ENCODE peak calls at places on chromosomes 12 and 14, in eight cellular contexts. N is left ventricle myocardium inferior, E is adrenal gland, U is body of pancreas, V is fibroblast of mammary gland, S is esophagus squamous epithelium, M is GM12865, D is Panc1. H is an unnamed sample.

GRCh38 chr12:93664573-93665138 is 12.5 kb upstream of the CRADD start:
- DNase-seq in M (no peak), D (no peak), E (no peak), V (peak), S (no peak), U (no peak), N (no peak), H (peak)

GRCh38 chr14:99841436-99842071 is 48.3 kb downstream of the EML1 start:
- DNase-seq in E (no peak), V (no peak), M (no peak), U (no peak), S (no peak), D (no peak), N (no peak), H (no peak)

GRCh38 chr12:117498256-117498655 is 136.8 kb upstream of the NOS1 start:
- DNase-seq in S (no peak), U (peak), N (no peak), V (no peak), M (no peak), D (no peak), E (no peak), H (no peak)

GRCh38 chr14:33938131-33938949 is 12.5 kb downstream of the EGLN3 start:
- DNase-seq in M (no peak), S (no peak), D (no peak), V (peak), N (peak), U (peak), E (peak), H (no peak)

GRCh38 chr14:100045687-100046344 is 19.4 kb upstream of the EVL start:
- DNase-seq in U (no peak), D (no peak), E (no peak), M (no peak), S (no peak), V (no peak), N (no peak), H (no peak)

GRCh38 chr12:2876431-2877046 is 435 bp downstream of the FOXM1 start:
- DNase-seq in N (no peak), V (peak), S (no peak), E (no peak), M (peak), U (no peak), D (no peak), H (peak)

GRCh38 chr14:77508249-77508648 is 9.6 kb upstream of the ISM2 start:
- DNase-seq in D (no peak), V (peak), E (no peak), U (no peak), S (no peak), M (no peak), N (no peak), H (peak)

GRCh38 chr14:29846339-29847129 is 81.1 kb downstream of the PRKD1 start:
- DNase-seq in V (no peak), U (peak), D (no peak), N (no peak), M (no peak), S (no peak), E (no peak), H (no peak)

GRCh38 chr14:100348253-100348729 is 25.2 kb downstream of the SLC25A47 start:
- DNase-seq in S (no peak), N (no peak), M (no peak), V (no peak), E (no peak), D (no peak), U (no peak), H (no peak)

GRCh38 chr12:93440043-93440835 is 1.5 kb downstream of the UBE2N start:
- DNase-seq in S (no peak), V (peak), D (no peak), E (no peak), N (no peak), M (no peak), U (no peak), H (no peak)

GRCh38 chr14:50978888-50979287 is 34.6 kb upstream of the PYGL start:
- DNase-seq in V (no peak), D (no peak), M (peak), N (no peak), U (no peak), E (no peak), S (no peak), H (no peak)

GRCh38 chr12:4806439-4807115 is 86.4 kb downstream of the GALNT8 start:
- DNase-seq in M (no peak), S (no peak), D (no peak), E (no peak), N (no peak), U (no peak), V (no peak), H (no peak)

GRCh38 chr12:5478081-5478706 is 46.3 kb downstream of the NTF3 start:
- DNase-seq in U (no peak), N (no peak), S (no peak), D (no peak), E (no peak), M (no peak), V (no peak), H (peak)

GRCh38 chr14:77186911-77187648 is 5.5 kb downstream of the TMEM63C start:
- DNase-seq in M (no peak), U (peak), S (no peak), E (peak), V (peak), N (no peak), D (no peak), H (peak)

GRCh38 chr12:118029166-118029565 is 12.7 kb downstream of the RFC5 start:
- DNase-seq in N (no peak), M (no peak), D (no peak), E (no peak), S (no peak), U (no peak), V (no peak), H (no peak)

GRCh38 chr12:20127401-20127800 is 240.9 kb upstream of the PDE3A start:
- DNase-seq in M (no peak), N (no peak), S (no peak), V (peak), U (no peak), D (no peak), E (no peak), H (no peak)
- TF ChIP-seq CTCF in M (no peak), N (no peak), S (no peak), V (no peak), U (no peak), D (no peak), E (no peak), H (no peak)

DNA sequence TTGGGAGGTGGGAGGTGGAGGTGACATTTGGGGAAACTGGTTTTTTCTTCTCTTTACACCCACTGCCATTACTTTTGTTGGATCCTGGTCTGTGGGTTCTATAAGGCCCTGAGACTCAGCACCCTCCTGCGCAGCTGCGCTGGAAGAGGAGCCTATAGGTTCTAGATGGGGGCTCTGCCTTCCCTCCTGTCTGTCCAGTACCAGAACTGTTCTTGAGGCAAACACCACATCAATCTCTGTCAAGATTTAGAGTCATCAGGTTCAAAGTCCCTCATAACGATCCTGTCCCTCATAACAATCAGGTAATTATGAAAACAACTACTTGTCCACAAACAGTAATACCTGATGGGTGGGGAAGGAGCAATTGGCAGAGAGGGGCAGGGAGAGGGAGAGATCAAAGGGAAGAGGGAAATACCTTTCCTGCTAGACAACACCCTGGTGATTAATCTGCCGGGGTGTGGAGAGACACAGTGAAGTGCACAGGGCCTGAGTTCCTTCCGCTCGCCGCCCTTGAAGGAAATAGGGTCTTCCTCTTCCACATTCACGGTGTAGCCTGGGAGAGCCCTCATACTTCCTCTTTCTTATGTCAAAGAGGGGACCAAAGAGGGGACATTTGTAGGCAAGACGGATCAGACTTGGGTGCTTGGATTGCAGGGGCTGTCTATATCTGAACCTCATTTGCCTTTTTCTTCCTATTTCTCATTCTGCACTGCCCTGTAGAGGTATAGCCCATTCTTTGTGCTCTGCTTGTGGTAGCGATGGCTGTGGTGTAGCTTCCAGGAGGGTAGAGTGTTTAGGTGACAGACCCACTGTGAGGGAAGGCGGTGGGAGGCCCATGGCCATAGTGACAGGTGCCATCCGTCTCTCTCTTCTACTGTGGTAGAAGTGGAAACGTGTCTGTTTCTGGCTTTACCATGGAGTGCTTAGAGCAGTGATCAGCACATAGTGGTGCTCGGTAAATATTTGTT is 12.6 kb downstream of the GPRC5A start:
- DNase-seq in D (no peak), V (no peak), N (no peak), E (no peak), U (no peak), M (no peak), S (no peak), H (no peak)
- H3K4me3 ChIP-seq in D (no peak), V (no peak), N (no peak), E (no peak), U (no peak), M (no peak), S (no peak), H (no peak)

GRCh38 chr14:66396165-66396564 is 90.0 kb upstream of the CCDC196 start:
- DNase-seq in D (no peak), U (no peak), S (no peak), N (no peak), E (no peak), V (no peak), M (no peak), H (no peak)

GRCh38 chr14:66398437-66398836 is 87.7 kb upstream of the CCDC196 start:
- DNase-seq in V (no peak), E (no peak), M (peak), U (no peak), N (no peak), S (no peak), D (no peak), H (no peak)

GRCh38 chr14:66395300-66395699 is 90.9 kb upstream of the CCDC196 start:
- DNase-seq in V (no peak), S (no peak), D (no peak), M (peak), E (no peak), N (no peak), U (no peak), H (no peak)
- TF ChIP-seq CTCF in V (no peak), S (no peak), D (no peak), M (no peak), E (no peak), N (no peak), U (no peak), H (no peak)

DNA sequence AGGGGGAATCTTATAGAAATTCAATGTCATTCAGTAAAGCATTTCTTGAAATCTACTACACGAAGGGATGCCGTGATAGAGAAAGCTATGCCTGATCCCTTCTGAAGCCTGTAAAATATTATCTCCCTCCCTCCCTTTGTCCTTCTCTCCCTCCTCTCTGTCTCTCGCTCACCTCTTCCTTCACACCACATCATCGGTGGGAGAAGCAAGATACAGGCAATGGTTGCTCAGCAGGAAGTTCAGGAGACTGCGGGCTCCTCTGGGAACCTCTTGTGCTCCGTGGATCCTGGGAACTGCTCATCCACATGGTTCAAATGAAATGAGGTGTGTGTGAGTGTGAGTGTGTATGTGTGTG is 219.4 kb upstream of the TBX3 start:
- DNase-seq in D (no peak), E (no peak), M (no peak), S (no peak), V (peak), N (no peak), U (no peak), H (no peak)
- H3K4me3 ChIP-seq in D (no peak), E (no peak), M (no peak), S (no peak), V (peak), N (no peak), U (no peak), H (peak)

H was measured in astrocyte of the spinal cord.